ENCODE peak calls at places on chromosome 15, in eight cellular contexts. One of them, this sample, is unnamed.

GRCh38 chr15:42150246-42150970 is 6.0 kb downstream of the PLA2G4F start:
- DNase-seq in stimulated activated naive CD8-positive, alpha-beta T cell treated with anti-CD3 and anti-CD28 coated beads, Interleukin-15, amount 100 ng/mL, for 72 hours: no peak
- DNase-seq in RWPE2: peak
- DNase-seq in T-cell: no peak
- DNase-seq in NCI-H1105: no peak
- DNase-seq in H9: no peak
- DNase-seq in activated T-cell treated with anti-CD3 and anti-CD28 coated beads for 4 hours: no peak
- DNase-seq in small intestine: no peak
- DNase-seq in this sample: no peak

GRCh38 chr15:77047013-77047412 is 23.9 kb downstream of the TSPAN3 start:
- DNase-seq in stimulated activated naive CD8-positive, alpha-beta T cell treated with anti-CD3 and anti-CD28 coated beads, Interleukin-15, amount 100 ng/mL, for 72 hours: no peak
- DNase-seq in RWPE2: no peak
- DNase-seq in H9: no peak
- DNase-seq in NCI-H1105: no peak
- DNase-seq in activated T-cell treated with anti-CD3 and anti-CD28 coated beads for 4 hours: no peak
- DNase-seq in small intestine: no peak
- DNase-seq in T-cell: no peak
- DNase-seq in this sample: no peak

GRCh38 chr15:65086680-65087111 is 10.2 kb downstream of the KBTBD13 start:
- DNase-seq in NCI-H1105: no peak
- DNase-seq in activated T-cell treated with anti-CD3 and anti-CD28 coated beads for 4 hours: no peak
- DNase-seq in RWPE2: peak
- DNase-seq in small intestine: no peak
- DNase-seq in stimulated activated naive CD8-positive, alpha-beta T cell treated with anti-CD3 and anti-CD28 coated beads, Interleukin-15, amount 100 ng/mL, for 72 hours: no peak
- DNase-seq in H9: no peak
- DNase-seq in T-cell: no peak
- DNase-seq in this sample: no peak

GRCh38 chr15:58473720-58474119 is 41.9 kb downstream of the LIPC start:
- DNase-seq in small intestine: no peak
- DNase-seq in activated T-cell treated with anti-CD3 and anti-CD28 coated beads for 4 hours: no peak
- DNase-seq in H9: no peak
- DNase-seq in stimulated activated naive CD8-positive, alpha-beta T cell treated with anti-CD3 and anti-CD28 coated beads, Interleukin-15, amount 100 ng/mL, for 72 hours: peak
- DNase-seq in RWPE2: no peak
- DNase-seq in NCI-H1105: no peak
- DNase-seq in T-cell: no peak
- DNase-seq in this sample: no peak

GRCh38 chr15:66287461-66288055 is 5.8 kb upstream of the DIS3L start:
- DNase-seq in NCI-H1105: peak
- DNase-seq in stimulated activated naive CD8-positive, alpha-beta T cell treated with anti-CD3 and anti-CD28 coated beads, Interleukin-15, amount 100 ng/mL, for 72 hours: no peak
- DNase-seq in T-cell: no peak
- DNase-seq in small intestine: peak
- DNase-seq in H9: no peak
- DNase-seq in activated T-cell treated with anti-CD3 and anti-CD28 coated beads for 4 hours: no peak
- DNase-seq in RWPE2: no peak
- DNase-seq in this sample: no peak

GRCh38 chr15:69225355-69226027 is 65.1 kb downstream of the GLCE start:
- DNase-seq in H9: no peak
- DNase-seq in T-cell: no peak
- DNase-seq in small intestine: peak
- DNase-seq in stimulated activated naive CD8-positive, alpha-beta T cell treated with anti-CD3 and anti-CD28 coated beads, Interleukin-15, amount 100 ng/mL, for 72 hours: no peak
- DNase-seq in NCI-H1105: peak
- DNase-seq in RWPE2: no peak
- DNase-seq in activated T-cell treated with anti-CD3 and anti-CD28 coated beads for 4 hours: no peak
- DNase-seq in this sample: no peak

GRCh38 chr15:52040167-52040900 is 21.3 kb downstream of the MAPK6 start:
- DNase-seq in small intestine: no peak
- DNase-seq in activated T-cell treated with anti-CD3 and anti-CD28 coated beads for 4 hours: no peak
- DNase-seq in T-cell: no peak
- DNase-seq in stimulated activated naive CD8-positive, alpha-beta T cell treated with anti-CD3 and anti-CD28 coated beads, Interleukin-15, amount 100 ng/mL, for 72 hours: no peak
- DNase-seq in H9: no peak
- DNase-seq in RWPE2: no peak
- DNase-seq in NCI-H1105: no peak
- DNase-seq in this sample: no peak

GRCh38 chr15:28013976-28014375 is 85.1 kb downstream of the OCA2 start:
- DNase-seq in stimulated activated naive CD8-positive, alpha-beta T cell treated with anti-CD3 and anti-CD28 coated beads, Interleukin-15, amount 100 ng/mL, for 72 hours: no peak
- DNase-seq in activated T-cell treated with anti-CD3 and anti-CD28 coated beads for 4 hours: no peak
- DNase-seq in T-cell: no peak
- DNase-seq in RWPE2: no peak
- DNase-seq in NCI-H1105: no peak
- DNase-seq in small intestine: no peak
- DNase-seq in H9: no peak
- DNase-seq in this sample: no peak

GRCh38 chr15:76648732-76649444 is 256.3 kb downstream of the SCAPER start:
- DNase-seq in NCI-H1105: no peak
- DNase-seq in activated T-cell treated with anti-CD3 and anti-CD28 coated beads for 4 hours: no peak
- DNase-seq in H9: peak
- DNase-seq in RWPE2: no peak
- DNase-seq in stimulated activated naive CD8-positive, alpha-beta T cell treated with anti-CD3 and anti-CD28 coated beads, Interleukin-15, amount 100 ng/mL, for 72 hours: no peak
- DNase-seq in T-cell: no peak
- DNase-seq in small intestine: no peak
- DNase-seq in this sample: no peak

GRCh38 chr15:74635228-74635627 is 19.6 kb downstream of the CLK3 start:
- DNase-seq in NCI-H1105: no peak
- DNase-seq in H9: peak
- DNase-seq in activated T-cell treated with anti-CD3 and anti-CD28 coated beads for 4 hours: peak
- DNase-seq in stimulated activated naive CD8-positive, alpha-beta T cell treated with anti-CD3 and anti-CD28 coated beads, Interleukin-15, amount 100 ng/mL, for 72 hours: peak
- DNase-seq in small intestine: peak
- DNase-seq in RWPE2: peak
- DNase-seq in T-cell: peak
- DNase-seq in this sample: peak

GRCh38 chr15:45884289-45884688 is 249.5 kb downstream of the SQOR start:
- DNase-seq in stimulated activated naive CD8-positive, alpha-beta T cell treated with anti-CD3 and anti-CD28 coated beads, Interleukin-15, amount 100 ng/mL, for 72 hours: no peak
- DNase-seq in H9: no peak
- DNase-seq in T-cell: no peak
- DNase-seq in activated T-cell treated with anti-CD3 and anti-CD28 coated beads for 4 hours: no peak
- DNase-seq in NCI-H1105: no peak
- DNase-seq in RWPE2: no peak
- DNase-seq in small intestine: no peak
- DNase-seq in this sample: no peak

GRCh38 chr15:76973362-76973743 is 21.6 kb upstream of the PSTPIP1 start:
- DNase-seq in NCI-H1105: no peak
- DNase-seq in H9: peak
- DNase-seq in RWPE2: no peak
- DNase-seq in small intestine: no peak
- DNase-seq in activated T-cell treated with anti-CD3 and anti-CD28 coated beads for 4 hours: peak
- DNase-seq in T-cell: peak
- DNase-seq in stimulated activated naive CD8-positive, alpha-beta T cell treated with anti-CD3 and anti-CD28 coated beads, Interleukin-15, amount 100 ng/mL, for 72 hours: peak
- DNase-seq in this sample: no peak

GRCh38 chr15:101309436-101310162 is 14.6 kb upstream of the SNRPA1 start:
- DNase-seq in stimulated activated naive CD8-positive, alpha-beta T cell treated with anti-CD3 and anti-CD28 coated beads, Interleukin-15, amount 100 ng/mL, for 72 hours: no peak
- DNase-seq in small intestine: no peak
- DNase-seq in RWPE2: peak
- DNase-seq in H9: peak
- DNase-seq in T-cell: no peak
- DNase-seq in NCI-H1105: no peak
- DNase-seq in activated T-cell treated with anti-CD3 and anti-CD28 coated beads for 4 hours: no peak
- DNase-seq in this sample: no peak

GRCh38 chr15:39574416-39574815 is 6.5 kb upstream of the THBS1 start:
- DNase-seq in small intestine: no peak
- DNase-seq in RWPE2: no peak
- DNase-seq in T-cell: no peak
- DNase-seq in H9: no peak
- DNase-seq in NCI-H1105: no peak
- DNase-seq in stimulated activated naive CD8-positive, alpha-beta T cell treated with anti-CD3 and anti-CD28 coated beads, Interleukin-15, amount 100 ng/mL, for 72 hours: no peak
- DNase-seq in activated T-cell treated with anti-CD3 and anti-CD28 coated beads for 4 hours: no peak
- DNase-seq in this sample: no peak

GRCh38 chr15:57780461-57780860 is 73.9 kb downstream of the POLR2M start:
- DNase-seq in small intestine: no peak
- DNase-seq in activated T-cell treated with anti-CD3 and anti-CD28 coated beads for 4 hours: no peak
- DNase-seq in T-cell: no peak
- DNase-seq in H9: no peak
- DNase-seq in RWPE2: no peak
- DNase-seq in stimulated activated naive CD8-positive, alpha-beta T cell treated with anti-CD3 and anti-CD28 coated beads, Interleukin-15, amount 100 ng/mL, for 72 hours: no peak
- DNase-seq in NCI-H1105: no peak
- DNase-seq in this sample: no peak

GRCh38 chr15:73295630-73296286 is 73.0 kb downstream of the HCN4 start:
- DNase-seq in T-cell: no peak
- DNase-seq in stimulated activated naive CD8-positive, alpha-beta T cell treated with anti-CD3 and anti-CD28 coated beads, Interleukin-15, amount 100 ng/mL, for 72 hours: no peak
- DNase-seq in H9: no peak
- DNase-seq in activated T-cell treated with anti-CD3 and anti-CD28 coated beads for 4 hours: no peak
- DNase-seq in NCI-H1105: no peak
- DNase-seq in RWPE2: no peak
- DNase-seq in small intestine: no peak
- DNase-seq in this sample: no peak

GRCh38 chr15:99707481-99708270 is 25.6 kb downstream of the LYSMD4 start:
- DNase-seq in NCI-H1105: no peak
- DNase-seq in activated T-cell treated with anti-CD3 and anti-CD28 coated beads for 4 hours: no peak
- DNase-seq in H9: no peak
- DNase-seq in T-cell: no peak
- DNase-seq in RWPE2: no peak
- DNase-seq in stimulated activated naive CD8-positive, alpha-beta T cell treated with anti-CD3 and anti-CD28 coated beads, Interleukin-15, amount 100 ng/mL, for 72 hours: no peak
- DNase-seq in small intestine: no peak
- DNase-seq in this sample: no peak

GRCh38 chr15:89964555-89964954 is 36.6 kb upstream of the ZNF710 start:
- DNase-seq in stimulated activated naive CD8-positive, alpha-beta T cell treated with anti-CD3 and anti-CD28 coated beads, Interleukin-15, amount 100 ng/mL, for 72 hours: no peak
- DNase-seq in small intestine: peak
- DNase-seq in activated T-cell treated with anti-CD3 and anti-CD28 coated beads for 4 hours: no peak
- DNase-seq in T-cell: no peak
- DNase-seq in NCI-H1105: no peak
- DNase-seq in RWPE2: no peak
- DNase-seq in H9: no peak
- DNase-seq in this sample: peak

GRCh38 chr15:31338879-31339557 is 12.4 kb downstream of the KLF13 start:
- DNase-seq in activated T-cell treated with anti-CD3 and anti-CD28 coated beads for 4 hours: no peak
- DNase-seq in RWPE2: no peak
- DNase-seq in stimulated activated naive CD8-positive, alpha-beta T cell treated with anti-CD3 and anti-CD28 coated beads, Interleukin-15, amount 100 ng/mL, for 72 hours: no peak
- DNase-seq in NCI-H1105: peak
- DNase-seq in small intestine: no peak
- DNase-seq in T-cell: no peak
- DNase-seq in H9: peak
- DNase-seq in this sample: peak

GRCh38 chr15:69297642-69298353 is 914 bp upstream of the PAQR5 start:
- DNase-seq in T-cell: no peak
- DNase-seq in NCI-H1105: no peak
- DNase-seq in RWPE2: peak
- DNase-seq in H9: no peak
- DNase-seq in activated T-cell treated with anti-CD3 and anti-CD28 coated beads for 4 hours: no peak
- DNase-seq in small intestine: no peak
- DNase-seq in stimulated activated naive CD8-positive, alpha-beta T cell treated with anti-CD3 and anti-CD28 coated beads, Interleukin-15, amount 100 ng/mL, for 72 hours: no peak
- DNase-seq in this sample: no peak

GRCh38 chr15:85706779-85707518 is 87.8 kb downstream of the KLHL25 start:
- DNase-seq in RWPE2: no peak
- DNase-seq in T-cell: peak
- DNase-seq in H9: no peak
- DNase-seq in stimulated activated naive CD8-positive, alpha-beta T cell treated with anti-CD3 and anti-CD28 coated beads, Interleukin-15, amount 100 ng/mL, for 72 hours: no peak
- DNase-seq in small intestine: peak
- DNase-seq in NCI-H1105: no peak
- DNase-seq in activated T-cell treated with anti-CD3 and anti-CD28 coated beads for 4 hours: no peak
- DNase-seq in this sample: peak